ENCODE peak calls at places on chromosomes 4 and X, in six cellular contexts. P is heart left ventricle, F is GM13976, K is cardiac muscle cell, W is fibroblast of lung, I is kidney. O is an unnamed sample.

GRCh38 chrX:121642415-121642814 is 595.0 kb downstream of the GLUD2 start:
- DNase-seq in W (peak; percentile 79), I (no peak), K (peak; percentile 25), F (no peak), P (no peak), O (no peak)

GRCh38 chrX:15349046-15349445 is 13.7 kb upstream of the PIGA start:
- DNase-seq in P (no peak), F (peak; percentile 35), I (no peak), W (peak; percentile 48), K (peak; percentile 79), O (peak; percentile 21)

GRCh38 chr4:123120473-123120872 is 198.1 kb upstream of the NUDT6 start:
- DNase-seq in I (no peak), W (peak; percentile 51), K (no peak), F (no peak), P (no peak), O (no peak)

GRCh38 chr4:42671431-42672194 is 14.7 kb upstream of the ATP8A1 start:
- DNase-seq in K (no peak), W (no peak), P (no peak), I (no peak), F (no peak), O (no peak)

GRCh38 chr4:3642056-3642630 is 109.9 kb upstream of the LRPAP1 start:
- DNase-seq in I (peak; percentile 62), W (no peak), F (no peak), P (peak; percentile 34), K (no peak), O (no peak)

GRCh38 chrX:23662187-23662586 is 5.1 kb upstream of the PRDX4 start:
- DNase-seq in F (no peak), P (no peak), I (no peak), K (no peak), W (no peak), O (no peak)

GRCh38 chrX:47562615-47563243 is 1.7 kb downstream of the ARAF start:
- DNase-seq in K (peak; percentile 57), I (no peak), F (no peak), P (no peak), W (no peak), O (no peak)

GRCh38 chr4:7956306-7957112 is 16.8 kb upstream of the AFAP1 start:
- DNase-seq in F (no peak), P (no peak), W (peak; percentile 79), I (peak; percentile 86), K (peak; percentile 81), O (no peak)

GRCh38 chr4:158810487-158811215 is 41.8 kb downstream of the FNIP2 start:
- DNase-seq in I (peak; percentile 80), K (peak; percentile 94), F (no peak), W (peak; percentile 100), P (peak; percentile 62), O (no peak)

GRCh38 chrX:107716045-107716684 is 59.4 kb downstream of the TSC22D3 start:
- DNase-seq in I (peak; percentile 82), F (no peak), K (peak; percentile 32), P (peak; percentile 70), W (peak; percentile 49), O (peak; percentile 26)

GRCh38 chr4:47187608-47188007 is 156.2 kb downstream of the GABRB1 start:
- DNase-seq in P (no peak), K (no peak), F (no peak), W (no peak), I (no peak), O (no peak)
- TF ChIP-seq CTCF in P (no peak), K (no peak), F (no peak), W (no peak), I (no peak), O (no peak)

GRCh38 chr4:82473621-82474164 is 43.3 kb downstream of the ENOPH1 start:
- DNase-seq in K (no peak), I (no peak), W (no peak), F (no peak), P (no peak), O (no peak)

GRCh38 chr4:82467442-82467841 is 37.1 kb downstream of the ENOPH1 start:
- DNase-seq in F (no peak), P (no peak), I (no peak), W (no peak), K (peak; percentile 63), O (no peak)

DNA sequence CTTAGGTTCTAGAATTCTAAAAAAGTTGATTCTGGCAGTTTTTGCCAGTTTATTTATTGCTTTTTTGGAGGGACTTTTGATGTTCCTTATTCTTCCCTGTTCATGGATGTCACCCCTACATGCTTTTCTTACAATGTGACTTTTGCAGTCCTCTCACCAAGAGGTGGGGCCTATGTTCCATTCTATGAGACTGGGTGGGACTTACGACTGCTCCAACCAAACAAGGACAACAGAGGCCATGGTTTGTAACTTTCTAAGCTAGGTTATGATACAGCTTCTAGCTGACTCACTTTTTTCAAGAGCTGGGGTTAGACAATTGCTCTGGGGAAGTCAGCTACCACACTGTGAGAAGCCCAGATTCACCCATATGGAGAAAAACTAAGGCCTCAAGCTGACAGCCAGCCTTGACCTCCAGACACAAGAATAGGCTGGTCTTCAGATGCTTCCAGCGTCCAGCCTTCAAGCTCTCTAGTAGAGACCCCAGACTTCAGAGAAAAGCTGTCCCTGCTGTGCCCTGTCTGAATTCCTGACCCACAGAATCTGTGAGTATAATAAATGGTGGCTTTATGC is 39.5 kb downstream of the ENOPH1 start:
- DNase-seq in F (no peak), I (no peak), K (peak; percentile 62), W (peak; percentile 74), P (no peak), O (no peak)
- TF ChIP-seq CTCF in F (no peak), I (no peak), K (peak; percentile 7), W (no peak), P (no peak), O (no peak)

GRCh38 chr4:165378763-165379631 is at the start of gene CPE:
- DNase-seq in F (peak; percentile 69), K (peak; percentile 83), W (peak; percentile 78), I (peak; percentile 91), P (peak; percentile 87), O (peak; percentile 69)
- TF ChIP-seq CTCF in F (no peak), K (peak; percentile 57), W (peak; percentile 34), I (peak; percentile 34), P (no peak), O (no peak)

DNA sequence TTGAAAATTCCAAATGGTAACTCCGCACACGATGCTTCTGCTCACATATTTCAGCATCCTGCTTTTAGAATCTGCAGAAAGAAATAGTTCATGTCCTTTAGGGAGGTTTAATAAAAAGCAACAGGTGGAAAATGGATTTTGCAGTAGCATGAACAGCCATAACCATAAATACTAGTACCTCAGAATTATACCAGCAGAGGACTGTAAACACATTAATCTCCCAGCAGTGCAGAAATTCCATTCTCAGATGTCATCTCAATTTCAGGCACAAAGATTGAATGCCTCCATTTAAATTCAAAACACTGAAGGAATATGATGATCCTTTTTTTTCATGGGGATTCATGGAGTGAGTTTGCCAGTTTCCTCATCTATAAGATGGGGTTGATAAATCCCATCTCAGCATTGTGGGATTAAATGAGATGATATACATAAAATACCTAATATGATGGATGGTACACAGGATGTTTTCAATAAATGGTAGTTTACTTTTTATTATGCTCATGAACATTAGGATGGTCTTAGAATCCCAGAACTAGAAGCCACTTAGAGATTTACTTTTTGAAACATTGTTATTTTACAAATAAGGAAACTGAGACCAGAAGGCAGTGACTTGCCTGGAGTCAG is 578 bp upstream of the LIMCH1 start:
- DNase-seq in I (no peak), K (no peak), F (no peak), W (peak; percentile 12), P (no peak), O (no peak)
- TF ChIP-seq CTCF in I (no peak), K (no peak), F (no peak), W (no peak), P (no peak), O (no peak)

DNA sequence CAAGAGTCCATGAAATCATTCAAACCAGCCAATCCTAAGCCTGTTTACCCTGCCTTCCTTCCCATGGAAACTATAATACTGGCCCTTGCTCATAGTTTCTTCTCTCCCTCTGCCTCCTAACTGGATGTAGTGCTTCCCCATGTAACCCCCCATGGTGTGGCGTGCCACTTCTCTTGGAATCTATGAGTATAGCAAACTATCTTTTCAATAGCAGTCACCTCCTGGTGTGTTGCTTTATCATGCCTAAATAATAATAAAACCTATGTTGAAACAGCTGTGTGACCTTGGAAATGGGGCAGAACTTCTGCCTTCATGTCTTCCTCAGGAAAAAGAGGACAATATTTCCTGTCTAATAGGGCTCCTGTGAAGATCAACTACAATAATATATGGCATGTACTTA is 234.8 kb upstream of the EDNRA start:
- DNase-seq in F (no peak), P (no peak), K (no peak), I (no peak), W (no peak), O (no peak)
- TF ChIP-seq CTCF in F (no peak), P (no peak), K (no peak), I (no peak), W (no peak), O (no peak)

DNA sequence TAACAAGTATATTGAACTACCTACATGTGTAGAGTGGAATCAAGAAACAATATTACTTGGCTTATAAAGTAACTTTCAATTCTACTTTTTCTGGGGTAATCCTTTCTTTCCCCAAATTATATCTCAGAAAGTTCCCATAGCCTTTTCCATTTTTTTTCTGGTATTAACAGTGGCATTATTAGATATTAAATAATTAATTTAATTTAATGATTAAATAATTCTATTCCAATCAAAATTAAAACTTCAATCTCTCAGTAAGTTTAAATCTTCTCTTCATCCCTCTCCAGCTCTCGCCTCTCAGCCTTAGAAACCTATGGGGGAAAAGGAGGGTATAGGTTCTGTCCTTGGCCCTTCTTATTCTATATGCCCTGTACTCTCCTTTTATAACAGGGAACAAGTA is 262.4 kb downstream of the INPP4B start:
- DNase-seq in F (no peak), W (no peak), K (no peak), P (no peak), I (no peak), O (no peak)
- TF ChIP-seq CTCF in F (no peak), W (no peak), K (no peak), P (no peak), I (no peak), O (no peak)

DNA sequence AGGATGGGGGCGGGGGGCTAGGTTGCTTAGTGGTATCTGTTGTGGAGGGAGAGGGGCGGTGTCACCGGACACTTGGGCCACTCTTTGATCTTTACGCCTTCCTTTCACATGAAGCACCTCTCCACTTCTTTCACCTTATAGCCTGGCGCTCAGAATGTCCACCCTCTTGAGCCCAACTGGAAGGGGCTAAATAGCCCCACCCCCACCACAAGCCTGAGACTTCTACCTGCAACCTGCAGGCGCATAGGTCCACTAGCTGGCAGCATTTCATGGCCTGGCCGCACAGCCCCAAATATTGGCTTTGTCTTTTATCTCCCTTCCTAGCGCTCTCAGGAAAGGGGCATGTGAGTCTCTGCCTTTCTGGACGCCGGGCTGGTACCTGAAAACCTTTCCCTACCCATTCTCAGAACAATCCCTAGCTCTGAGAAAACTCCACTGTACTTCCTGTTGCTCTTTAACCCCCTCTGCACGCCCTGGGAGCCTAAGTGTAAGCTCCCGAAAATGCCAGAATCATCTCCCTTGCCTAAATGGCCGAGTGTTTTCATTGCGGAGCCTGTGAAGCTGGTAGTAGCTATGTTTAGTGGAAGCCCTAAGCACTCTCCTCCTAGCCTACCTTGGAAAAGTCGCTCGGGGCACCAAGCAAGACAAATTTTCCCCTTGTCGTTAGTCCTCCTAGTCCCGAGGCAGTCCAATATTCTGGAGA is 1.2 kb upstream of the TRPC5 start:
- DNase-seq in F (no peak), W (no peak), K (no peak), P (no peak), I (no peak), O (no peak)
- TF ChIP-seq CTCF in F (no peak), W (no peak), K (no peak), P (no peak), I (no peak), O (no peak)